ENCODE peak calls at places on chromosomes 2 and 18, in ten cellular contexts. T is OCI-LY7; J is adipocyte; I is effector memory CD4-positive, alpha-beta T cell; U is brain microvascular endothelial cell; W is fibroblast of mammary gland; Z is left lung; D is left ventricle myocardium inferior; Q is cardiac fibroblast; B is pancreas. V is an unnamed sample.

GRCh38 chr18:51128533-51128932 is 68.9 kb downstream of the MEX3C start:
- DNase-seq in T (no peak), J (no peak), I (no peak), U (no peak), W (peak), Z (no peak), D (no peak), Q (no peak), B (no peak), V (no peak)

GRCh38 chr2:168884990-168885389 is 5.2 kb downstream of the SPC25 start:
- DNase-seq in T (no peak), J (no peak), I (no peak), U (no peak), W (peak), Z (no peak), D (no peak), Q (peak), B (no peak), V (no peak)

GRCh38 chr2:241841181-241842066 is 17.3 kb downstream of the PDCD1 start:
- DNase-seq in T (no peak), J (no peak), I (no peak), U (no peak), W (no peak), Z (no peak), D (no peak), Q (no peak), B (no peak), V (no peak)

GRCh38 chr2:59249441-59250330 is 1008.6 kb upstream of the FANCL start:
- DNase-seq in T (no peak), J (no peak), I (no peak), U (no peak), W (no peak), Z (no peak), D (no peak), Q (no peak), B (no peak), V (no peak)

GRCh38 chr2:28181801-28182200 is 210.9 kb upstream of the FOSL2 start:
- DNase-seq in T (no peak), J (no peak), I (no peak), U (no peak), W (no peak), Z (no peak), D (no peak), Q (no peak), B (no peak), V (no peak)

GRCh38 chr18:21000667-21001066 is 110.9 kb downstream of the ROCK1 start:
- DNase-seq in T (no peak), J (peak), I (no peak), U (no peak), W (peak), Z (no peak), D (no peak), Q (peak), B (no peak), V (no peak)

GRCh38 chr2:46645681-46646162 is 166.4 kb downstream of the TMEM247 start:
- DNase-seq in T (no peak), J (peak), I (no peak), U (peak), W (peak), Z (no peak), D (peak), Q (peak), B (no peak), V (no peak)

GRCh38 chr18:61334491-61334850 is 1.2 kb downstream of the CDH20 start:
- DNase-seq in T (no peak), J (peak), I (no peak), U (no peak), W (peak), Z (peak), D (no peak), Q (peak), B (no peak), V (no peak)

GRCh38 chr2:26672112-26672817 is 20.3 kb upstream of the KCNK3 start:
- DNase-seq in T (no peak), J (no peak), I (no peak), U (no peak), W (no peak), Z (no peak), D (no peak), Q (no peak), B (no peak), V (peak)

GRCh38 chr2:13669607-13670006 is 952.9 kb downstream of the TRIB2 start:
- DNase-seq in T (no peak), J (no peak), I (no peak), U (no peak), W (peak), Z (no peak), D (no peak), Q (peak), B (no peak), V (no peak)

GRCh38 chr18:62523631-62524442 is 1.0 kb downstream of the ZCCHC2 start:
- DNase-seq in T (peak), J (peak), I (peak), U (peak), W (peak), Z (peak), D (peak), Q (peak), B (peak), V (peak)

GRCh38 chr2:121232626-121233265 is 52.3 kb downstream of the TFCP2L1 start:
- DNase-seq in T (no peak), J (no peak), I (no peak), U (no peak), W (no peak), Z (no peak), D (no peak), Q (no peak), B (no peak), V (peak)

GRCh38 chr18:2293109-2293839 is 278.0 kb downstream of the METTL4 start:
- DNase-seq in T (peak), J (no peak), I (no peak), U (no peak), W (no peak), Z (no peak), D (no peak), Q (no peak), B (no peak), V (no peak)

GRCh38 chr2:134254836-134255235 is 964 bp downstream of the MGAT5 start:
- DNase-seq in T (no peak), J (no peak), I (no peak), U (no peak), W (no peak), Z (no peak), D (no peak), Q (no peak), B (no peak), V (no peak)
- H3K4me3 ChIP-seq in T (peak), J (no peak), I (no peak), U (no peak), W (no peak), Z (no peak), D (no peak), Q (no peak), B (no peak), V (no peak)

GRCh38 chr2:9094117-9094516 is 90.6 kb upstream of the MBOAT2 start:
- DNase-seq in T (no peak), J (no peak), I (no peak), U (no peak), W (no peak), Z (no peak), D (no peak), Q (no peak), B (no peak), V (no peak)

GRCh38 chr2:9096761-9097160 is 93.3 kb upstream of the MBOAT2 start:
- DNase-seq in T (no peak), J (no peak), I (no peak), U (no peak), W (no peak), Z (no peak), D (no peak), Q (no peak), B (no peak), V (no peak)

GRCh38 chr2:9095226-9095625 is 91.7 kb upstream of the MBOAT2 start:
- DNase-seq in T (no peak), J (no peak), I (no peak), U (no peak), W (no peak), Z (no peak), D (no peak), Q (no peak), B (no peak), V (no peak)

GRCh38 chr2:9097239-9097638 is 93.8 kb upstream of the MBOAT2 start:
- DNase-seq in T (no peak), J (no peak), I (no peak), U (no peak), W (no peak), Z (no peak), D (no peak), Q (no peak), B (no peak), V (no peak)

DNA sequence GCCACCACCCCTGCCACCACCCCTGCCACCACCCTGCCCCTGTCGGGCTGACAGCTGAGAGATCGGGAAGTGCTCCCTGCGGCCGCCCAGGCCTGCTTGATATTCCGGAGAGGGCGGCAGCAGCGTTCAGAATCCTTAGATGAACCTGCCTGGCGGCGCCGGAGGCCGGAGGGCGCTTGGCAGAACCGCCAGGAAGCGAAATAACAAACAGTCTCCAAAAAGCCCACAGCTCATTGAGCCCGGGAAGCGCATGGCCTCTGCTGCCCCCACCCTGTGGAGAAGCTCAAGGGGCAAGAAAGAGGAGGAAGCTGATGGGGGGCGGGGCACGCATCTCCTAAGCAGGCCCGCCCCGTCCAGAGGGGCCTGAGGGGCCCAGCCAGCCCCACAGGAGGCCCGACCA is 92.2 kb upstream of the MBOAT2 start:
- DNase-seq in T (no peak), J (no peak), I (no peak), U (peak), W (peak), Z (peak), D (peak), Q (peak), B (no peak), V (peak)
- H3K4me3 ChIP-seq in T (no peak), J (no peak), I (no peak), U (no peak), W (no peak), Z (no peak), D (peak), Q (no peak), B (no peak), V (no peak)

GRCh38 chr18:23460285-23461273 is 7.5 kb downstream of the RIOK3 start:
- DNase-seq in T (no peak), J (no peak), I (no peak), U (no peak), W (no peak), Z (no peak), D (no peak), Q (no peak), B (no peak), V (no peak)
- H3K4me3 ChIP-seq in T (no peak), J (no peak), I (no peak), U (no peak), W (no peak), Z (no peak), D (no peak), Q (no peak), B (no peak), V (no peak)

GRCh38 chr2:189178007-189178406 is 1.6 kb downstream of the COL5A2 start:
- DNase-seq in T (no peak), J (peak), I (no peak), U (no peak), W (peak), Z (no peak), D (no peak), Q (peak), B (no peak), V (no peak)

GRCh38 chr2:189181706-189182105 is 2.1 kb upstream of the COL5A2 start:
- DNase-seq in T (no peak), J (no peak), I (no peak), U (no peak), W (no peak), Z (no peak), D (no peak), Q (no peak), B (no peak), V (no peak)

GRCh38 chr2:189179607-189179979 is at the start of gene COL5A2:
- DNase-seq in T (no peak), J (peak), I (no peak), U (peak), W (peak), Z (no peak), D (peak), Q (peak), B (no peak), V (no peak)

GRCh38 chr2:189177441-189177840 is 2.1 kb downstream of the COL5A2 start:
- DNase-seq in T (no peak), J (peak), I (no peak), U (no peak), W (no peak), Z (no peak), D (no peak), Q (no peak), B (no peak), V (no peak)

DNA sequence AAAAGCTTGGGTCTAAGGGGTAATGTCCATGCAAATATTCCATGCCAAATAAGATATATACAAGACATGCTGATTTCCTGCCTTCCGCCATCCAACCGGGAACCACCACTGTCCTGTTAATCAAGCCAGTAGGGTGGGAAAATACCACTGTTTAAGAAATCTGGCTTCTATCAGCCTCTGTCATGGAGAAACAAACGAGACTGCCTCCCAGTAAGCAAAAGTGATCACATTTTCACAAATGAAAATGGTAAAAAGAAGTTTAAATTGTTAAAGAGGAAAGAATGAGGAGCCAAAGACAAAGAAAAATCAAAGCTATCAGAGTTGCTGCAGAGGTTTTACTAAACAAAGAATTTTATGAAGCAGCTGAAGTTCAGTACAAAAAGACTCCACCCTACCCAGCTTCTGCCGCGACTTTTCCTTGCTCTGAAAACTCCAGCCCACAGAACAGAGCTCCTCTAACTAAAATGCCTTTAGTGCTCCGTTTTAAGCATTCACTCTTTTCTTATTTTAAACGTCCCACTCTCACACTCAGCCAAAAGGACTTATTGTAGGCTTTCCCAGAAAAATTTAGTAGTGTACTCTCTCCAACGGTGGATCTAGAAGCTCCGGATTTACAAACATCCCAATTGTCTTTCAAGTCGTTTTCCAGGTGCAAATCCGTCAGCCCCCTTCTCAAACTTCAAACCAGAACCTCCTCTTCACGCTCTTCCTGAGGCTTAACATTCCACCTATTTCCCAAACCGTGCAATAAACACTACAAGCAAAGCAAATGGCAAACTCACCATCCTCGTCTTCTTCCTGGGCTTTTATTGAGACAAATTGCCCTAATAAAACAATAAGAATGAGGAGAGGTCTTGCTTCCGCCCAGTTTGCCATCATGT is 595 bp downstream of the COL5A2 start:
- DNase-seq in T (no peak), J (peak), I (no peak), U (peak), W (peak), Z (no peak), D (peak), Q (peak), B (no peak), V (no peak)
- H3K4me3 ChIP-seq in T (no peak), J (peak), I (no peak), U (peak), W (peak), Z (peak), D (peak), Q (peak), B (peak), V (peak)

GRCh38 chr2:107719781-107720180 is 106.9 kb upstream of the RGPD4 start:
- DNase-seq in T (no peak), J (no peak), I (no peak), U (no peak), W (no peak), Z (no peak), D (no peak), Q (no peak), B (no peak), V (no peak)
- H3K4me3 ChIP-seq in T (no peak), J (no peak), I (no peak), U (no peak), W (no peak), Z (no peak), D (no peak), Q (no peak), B (no peak), V (no peak)

DNA sequence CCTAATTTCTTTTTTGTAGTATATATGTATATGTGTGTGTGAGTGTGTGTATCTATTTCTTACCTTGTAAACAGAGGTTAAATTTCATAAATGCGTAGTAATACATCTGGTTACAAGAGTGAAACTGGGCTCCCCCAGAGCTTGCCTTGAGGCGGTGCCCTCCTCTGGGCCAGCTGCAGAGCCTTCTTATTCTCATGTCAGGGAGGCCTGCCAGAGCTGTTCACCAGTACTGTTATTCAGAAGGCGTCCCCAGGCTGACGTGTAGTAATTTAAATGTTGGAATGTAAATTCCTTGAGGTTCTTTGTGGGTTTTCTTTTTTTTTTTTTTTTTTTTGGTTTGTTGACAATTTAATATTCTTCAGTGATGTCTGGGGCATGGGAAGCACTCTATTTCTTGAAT is 11.2 kb downstream of the COPS8 start:
- DNase-seq in T (no peak), J (peak), I (no peak), U (peak), W (peak), Z (no peak), D (no peak), Q (peak), B (no peak), V (no peak)
- H3K4me3 ChIP-seq in T (no peak), J (no peak), I (no peak), U (no peak), W (no peak), Z (no peak), D (no peak), Q (no peak), B (no peak), V (no peak)

GRCh38 chr2:72770879-72771461 is 54.9 kb downstream of the EXOC6B start:
- DNase-seq in T (peak), J (peak), I (peak), U (peak), W (peak), Z (no peak), D (no peak), Q (peak), B (no peak), V (no peak)
- H3K4me3 ChIP-seq in T (no peak), J (no peak), I (no peak), U (no peak), W (no peak), Z (no peak), D (no peak), Q (no peak), B (no peak), V (no peak)

GRCh38 chr2:23662941-23663729 is 263.8 kb downstream of the ATAD2B start:
- DNase-seq in T (no peak), J (peak), I (no peak), U (no peak), W (no peak), Z (peak), D (no peak), Q (no peak), B (no peak), V (no peak)
- H3K4me3 ChIP-seq in T (no peak), J (peak), I (no peak), U (no peak), W (peak), Z (no peak), D (peak), Q (peak), B (peak), V (peak)